ENCODE peak calls at places on chromosomes 16 and 17, in five cellular contexts. F is SK-N-SH, P is neural progenitor cell, U is PC-3, L is HCT116. Y is an unnamed sample.

GRCh38 chr16:89257281-89257731 is 39.8 kb downstream of the ZNF778 start:
- DNase-seq in F (peak), P (peak), U (peak), L (no peak), Y (peak)

GRCh38 chr17:34822007-34822737 is 139.1 kb downstream of the CCT6B start:
- DNase-seq in F (peak), P (no peak), U (no peak), L (no peak), Y (no peak)

GRCh38 chr17:34154916-34155730 is 100.0 kb upstream of the CCL2 start:
- DNase-seq in F (peak), P (peak), U (no peak), L (no peak), Y (no peak)

GRCh38 chr17:65446043-65446442 is 115.4 kb downstream of the AXIN2 start:
- DNase-seq in F (no peak), P (no peak), U (no peak), L (no peak), Y (no peak)

GRCh38 chr16:54657058-54657708 is 273.5 kb upstream of the IRX5 start:
- DNase-seq in F (no peak), P (no peak), U (peak), L (peak), Y (peak)

GRCh38 chr17:81264640-81265039 is 25.5 kb downstream of the NDUFAF8 start:
- DNase-seq in F (no peak), P (no peak), U (no peak), L (no peak), Y (no peak)

GRCh38 chr17:13107726-13108235 is 90.0 kb upstream of the ELAC2 start:
- DNase-seq in F (no peak), P (no peak), U (no peak), L (no peak), Y (peak)

GRCh38 chr16:17832738-17833137 is 362.0 kb upstream of the XYLT1 start:
- DNase-seq in F (no peak), P (no peak), U (no peak), L (no peak), Y (no peak)

GRCh38 chr16:55253987-55254386 is 70.0 kb upstream of the IRX6 start:
- DNase-seq in F (no peak), P (no peak), U (no peak), L (no peak), Y (no peak)

GRCh38 chr16:28823291-28823718 is 506 bp downstream of the ATXN2L start:
- DNase-seq in F (no peak), P (peak), U (no peak), L (no peak), Y (peak)

GRCh38 chr16:26665166-26665939 is 401.4 kb upstream of the C16orf82 start:
- DNase-seq in F (no peak), P (no peak), U (no peak), L (no peak), Y (no peak)

GRCh38 chr17:48483471-48484131 is 47.2 kb downstream of the HOXB1 start:
- DNase-seq in F (no peak), P (no peak), U (peak), L (peak), Y (peak)

GRCh38 chr17:78719630-78720298 is 62.3 kb downstream of the CYTH1 start:
- DNase-seq in F (no peak), P (no peak), U (no peak), L (no peak), Y (no peak)

GRCh38 chr16:47724386-47724785 is 263.3 kb downstream of the PHKB start:
- DNase-seq in F (no peak), P (no peak), U (no peak), L (no peak), Y (no peak)

GRCh38 chr17:9513266-9513665 is 62.4 kb downstream of the STX8 start:
- DNase-seq in F (no peak), P (no peak), U (no peak), L (no peak), Y (no peak)

GRCh38 chr17:2292100-2292499 is 11.5 kb downstream of the SMG6 start:
- DNase-seq in F (no peak), P (no peak), U (no peak), L (no peak), Y (peak)

GRCh38 chr17:40598021-40598927 is 33.0 kb upstream of the CCR7 start:
- DNase-seq in F (no peak), P (no peak), U (no peak), L (no peak), Y (no peak)

GRCh38 chr17:40600486-40601046 is 35.3 kb upstream of the CCR7 start:
- DNase-seq in F (no peak), P (no peak), U (no peak), L (peak), Y (no peak)

GRCh38 chr17:40597168-40598020 is 32.1 kb upstream of the CCR7 start:
- DNase-seq in F (no peak), P (no peak), U (no peak), L (no peak), Y (no peak)

GRCh38 chr17:40598928-40599627 is 33.8 kb upstream of the CCR7 start:
- DNase-seq in F (no peak), P (no peak), U (no peak), L (no peak), Y (no peak)

GRCh38 chr17:40596261-40596919 is 31.1 kb upstream of the CCR7 start:
- DNase-seq in F (peak), P (no peak), U (no peak), L (peak), Y (no peak)
- H3K27ac ChIP-seq in F (no peak), P (no peak), U (no peak), L (no peak), Y (no peak)

DNA sequence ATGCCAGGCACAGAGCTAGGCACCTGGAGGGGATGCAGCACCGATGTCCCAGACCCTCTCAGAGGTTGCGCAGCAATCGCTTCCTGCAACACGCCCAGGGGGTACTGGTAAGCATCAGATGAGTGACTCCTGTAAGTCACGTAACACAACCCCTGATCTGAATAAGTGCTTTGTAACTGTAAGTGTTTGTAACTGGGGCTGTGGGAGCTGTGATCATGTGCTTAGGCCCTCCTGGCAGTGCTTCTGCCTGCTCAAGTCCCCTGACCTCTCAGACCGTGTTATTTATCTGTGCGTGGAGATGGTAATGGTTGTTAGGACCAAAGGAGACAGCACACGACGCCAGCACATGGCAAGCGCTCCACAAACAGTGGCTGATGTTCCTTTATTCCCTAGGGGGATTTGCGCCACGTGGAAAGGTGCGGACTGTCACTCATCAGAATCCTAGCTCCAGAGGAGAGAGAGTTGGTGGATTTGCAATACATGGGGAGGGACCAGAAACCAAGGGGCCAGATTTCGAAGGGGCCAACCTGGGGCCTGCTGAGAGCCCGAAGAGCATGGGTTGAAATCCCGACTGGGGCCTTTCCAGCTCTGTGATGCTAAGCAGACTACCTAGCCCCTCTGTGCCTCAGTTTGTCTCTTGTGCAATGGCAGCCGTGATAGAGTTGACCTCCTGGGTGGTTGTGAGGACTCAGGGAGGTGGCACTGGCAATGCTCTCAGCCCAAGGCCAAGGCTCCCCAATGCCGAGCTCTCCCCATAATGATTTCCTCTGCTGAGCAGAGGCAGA is 151.8 kb downstream of the IRF8 start:
- DNase-seq in F (no peak), P (no peak), U (no peak), L (no peak), Y (no peak)
- TF ChIP-seq EZH2phosphoT487 in F (no peak), P (no peak), U (no peak), L (no peak), Y (no peak)

GRCh38 chr16:68636064-68636551 is 9.0 kb upstream of the CDH3 start:
- DNase-seq in F (no peak), P (no peak), U (peak), L (no peak), Y (peak)
- H3K4me3 ChIP-seq in F (no peak), P (no peak), U (peak), L (no peak), Y (no peak)

DNA sequence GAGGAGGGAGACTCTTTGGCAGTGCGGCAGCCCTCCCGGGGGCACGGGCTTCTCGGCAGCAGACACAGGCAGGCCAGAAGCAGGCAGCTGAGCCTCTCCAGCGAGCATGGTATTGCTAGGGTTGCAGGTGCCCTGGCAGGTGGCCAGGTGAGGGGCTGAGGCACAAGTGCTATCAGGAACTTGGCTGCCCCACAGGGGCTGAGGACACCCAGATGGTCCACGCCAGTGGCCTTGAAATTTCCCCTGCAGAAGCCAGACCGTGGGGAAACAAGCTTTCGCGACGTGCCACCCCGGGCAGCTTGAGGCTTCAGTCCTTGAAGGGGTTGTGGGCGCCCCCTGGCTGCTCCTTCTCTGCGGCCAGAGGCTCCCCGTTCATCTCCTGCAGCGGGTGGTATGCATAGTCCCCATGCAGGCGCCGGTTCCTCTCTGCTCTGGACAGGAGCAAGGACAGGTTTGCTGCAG is 8.5 kb downstream of the NAGPA start:
- DNase-seq in F (no peak), P (peak), U (no peak), L (no peak), Y (peak)
- H3K27ac ChIP-seq in F (no peak), P (no peak), U (no peak), L (no peak), Y (no peak)